ENCODE peak calls at places on chromosomes 16 and 17, in eight cellular contexts. One of them, this sample, is unnamed.

GRCh38 chr16:27237229-27238015 is 31.1 kb downstream of the NSMCE1 start:
- DNase-seq in heart right ventricle: no peak
- DNase-seq in cardiac muscle cell: peak; percentile 48
- DNase-seq in mesenchymal stem cell: peak; percentile 32
- DNase-seq in adrenal gland: peak; percentile 46
- DNase-seq in PC-3: no peak
- DNase-seq in IMR-90: no peak
- DNase-seq in CD4-positive, alpha-beta T cell: peak; percentile 66
- DNase-seq in this sample: no peak

GRCh38 chr16:35626051-35626450 is 2166.6 kb downstream of the TP53TG3F start:
- DNase-seq in IMR-90: no peak
- DNase-seq in adrenal gland: no peak
- DNase-seq in PC-3: no peak
- DNase-seq in mesenchymal stem cell: no peak
- DNase-seq in CD4-positive, alpha-beta T cell: no peak
- DNase-seq in cardiac muscle cell: no peak
- DNase-seq in heart right ventricle: no peak
- DNase-seq in this sample: no peak

GRCh38 chr17:77193653-77194052 is 52.9 kb downstream of the SEC14L1 start:
- DNase-seq in adrenal gland: no peak
- DNase-seq in cardiac muscle cell: no peak
- DNase-seq in CD4-positive, alpha-beta T cell: no peak
- DNase-seq in PC-3: no peak
- DNase-seq in heart right ventricle: no peak
- DNase-seq in IMR-90: no peak
- DNase-seq in mesenchymal stem cell: no peak
- DNase-seq in this sample: no peak

GRCh38 chr17:76071497-76072148 is 694 bp downstream of the SRP68 start:
- DNase-seq in adrenal gland: no peak
- DNase-seq in cardiac muscle cell: no peak
- DNase-seq in mesenchymal stem cell: no peak
- DNase-seq in CD4-positive, alpha-beta T cell: no peak
- DNase-seq in PC-3: no peak
- DNase-seq in heart right ventricle: no peak
- DNase-seq in IMR-90: no peak
- DNase-seq in this sample: no peak

GRCh38 chr16:4410335-4411075 is 5.9 kb downstream of the CORO7 start:
- DNase-seq in heart right ventricle: no peak
- DNase-seq in PC-3: peak; percentile 86
- DNase-seq in mesenchymal stem cell: peak; percentile 96
- DNase-seq in IMR-90: peak; percentile 98
- DNase-seq in adrenal gland: peak; percentile 40
- DNase-seq in CD4-positive, alpha-beta T cell: no peak
- DNase-seq in cardiac muscle cell: peak; percentile 94
- DNase-seq in this sample: no peak

GRCh38 chr17:12134101-12134500 is 113.4 kb downstream of the MAP2K4 start:
- DNase-seq in adrenal gland: no peak
- DNase-seq in PC-3: no peak
- DNase-seq in heart right ventricle: no peak
- DNase-seq in mesenchymal stem cell: no peak
- DNase-seq in cardiac muscle cell: no peak
- DNase-seq in IMR-90: no peak
- DNase-seq in CD4-positive, alpha-beta T cell: no peak
- DNase-seq in this sample: no peak

GRCh38 chr17:50153650-50154575 is 3.4 kb upstream of the PPP1R9B start:
- DNase-seq in CD4-positive, alpha-beta T cell: no peak
- DNase-seq in mesenchymal stem cell: no peak
- DNase-seq in cardiac muscle cell: peak; percentile 72
- DNase-seq in heart right ventricle: peak; percentile 78
- DNase-seq in PC-3: peak; percentile 55
- DNase-seq in adrenal gland: peak; percentile 91
- DNase-seq in IMR-90: no peak
- DNase-seq in this sample: no peak

GRCh38 chr17:8012996-8013640 is 10.7 kb downstream of the GUCY2D start:
- DNase-seq in cardiac muscle cell: no peak
- DNase-seq in mesenchymal stem cell: no peak
- DNase-seq in IMR-90: no peak
- DNase-seq in PC-3: no peak
- DNase-seq in heart right ventricle: no peak
- DNase-seq in CD4-positive, alpha-beta T cell: no peak
- DNase-seq in adrenal gland: no peak
- DNase-seq in this sample: no peak

GRCh38 chr17:58534331-58534730 is 19.9 kb upstream of the MTMR4 start:
- DNase-seq in IMR-90: no peak
- DNase-seq in adrenal gland: no peak
- DNase-seq in heart right ventricle: no peak
- DNase-seq in CD4-positive, alpha-beta T cell: no peak
- DNase-seq in mesenchymal stem cell: no peak
- DNase-seq in PC-3: no peak
- DNase-seq in cardiac muscle cell: no peak
- DNase-seq in this sample: no peak

GRCh38 chr17:78144736-78145641 is 1.2 kb upstream of the C17orf99 start:
- DNase-seq in PC-3: peak; percentile 65
- DNase-seq in IMR-90: no peak
- DNase-seq in adrenal gland: no peak
- DNase-seq in cardiac muscle cell: peak; percentile 18
- DNase-seq in mesenchymal stem cell: no peak
- DNase-seq in heart right ventricle: peak; percentile 64
- DNase-seq in CD4-positive, alpha-beta T cell: no peak
- DNase-seq in this sample: no peak

GRCh38 chr17:9935408-9935807 is 30.3 kb upstream of the RCVRN start:
- DNase-seq in heart right ventricle: peak; percentile 50
- DNase-seq in CD4-positive, alpha-beta T cell: no peak
- DNase-seq in IMR-90: no peak
- DNase-seq in adrenal gland: no peak
- DNase-seq in mesenchymal stem cell: no peak
- DNase-seq in cardiac muscle cell: peak; percentile 29
- DNase-seq in PC-3: no peak
- DNase-seq in this sample: no peak

GRCh38 chr17:42984486-42984885 is 4.1 kb downstream of the RUNDC1 start:
- DNase-seq in mesenchymal stem cell: no peak
- DNase-seq in IMR-90: no peak
- DNase-seq in heart right ventricle: no peak
- DNase-seq in cardiac muscle cell: peak; percentile 55
- DNase-seq in adrenal gland: no peak
- DNase-seq in PC-3: no peak
- DNase-seq in CD4-positive, alpha-beta T cell: no peak
- DNase-seq in this sample: no peak

GRCh38 chr17:2689411-2690164 is 22.0 kb downstream of the CLUH start:
- DNase-seq in PC-3: no peak
- DNase-seq in mesenchymal stem cell: no peak
- DNase-seq in heart right ventricle: peak; percentile 14
- DNase-seq in IMR-90: no peak
- DNase-seq in adrenal gland: no peak
- DNase-seq in CD4-positive, alpha-beta T cell: peak; percentile 51
- DNase-seq in cardiac muscle cell: no peak
- DNase-seq in this sample: no peak

GRCh38 chr16:82016268-82016667 is 5.0 kb upstream of the SDR42E1 start:
- DNase-seq in adrenal gland: peak; percentile 7
- DNase-seq in IMR-90: peak; percentile 14
- DNase-seq in mesenchymal stem cell: peak; percentile 24
- DNase-seq in heart right ventricle: no peak
- DNase-seq in cardiac muscle cell: peak; percentile 66
- DNase-seq in CD4-positive, alpha-beta T cell: no peak
- DNase-seq in PC-3: peak; percentile 47
- DNase-seq in this sample: no peak

GRCh38 chr16:1770328-1771071 is 843 bp downstream of the NME3 start:
- DNase-seq in mesenchymal stem cell: peak; percentile 64
- DNase-seq in PC-3: peak; percentile 60
- DNase-seq in CD4-positive, alpha-beta T cell: no peak
- DNase-seq in IMR-90: peak; percentile 47
- DNase-seq in adrenal gland: peak; percentile 90
- DNase-seq in cardiac muscle cell: peak; percentile 62
- DNase-seq in heart right ventricle: peak; percentile 75
- DNase-seq in this sample: no peak

GRCh38 chr16:1772362-1772907 is at the start of gene EME2:
- DNase-seq in adrenal gland: peak; percentile 52
- DNase-seq in IMR-90: peak; percentile 33
- DNase-seq in heart right ventricle: no peak
- DNase-seq in PC-3: no peak
- DNase-seq in cardiac muscle cell: no peak
- DNase-seq in CD4-positive, alpha-beta T cell: peak; percentile 42
- DNase-seq in mesenchymal stem cell: peak; percentile 56
- DNase-seq in this sample: no peak

GRCh38 chr16:1769402-1770300 is 1.7 kb downstream of the NME3 start:
- DNase-seq in PC-3: no peak
- DNase-seq in CD4-positive, alpha-beta T cell: no peak
- DNase-seq in adrenal gland: no peak
- DNase-seq in mesenchymal stem cell: no peak
- DNase-seq in IMR-90: no peak
- DNase-seq in heart right ventricle: no peak
- DNase-seq in cardiac muscle cell: no peak
- DNase-seq in this sample: no peak

GRCh38 chr16:1771864-1772361 is 570 bp upstream of the NME3 start:
- DNase-seq in mesenchymal stem cell: peak; percentile 33
- DNase-seq in cardiac muscle cell: no peak
- DNase-seq in heart right ventricle: no peak
- DNase-seq in adrenal gland: no peak
- DNase-seq in IMR-90: no peak
- DNase-seq in PC-3: no peak
- DNase-seq in CD4-positive, alpha-beta T cell: no peak
- DNase-seq in this sample: no peak

GRCh38 chr16:1771072-1771863 is at the start of gene NME3:
- DNase-seq in IMR-90: peak; percentile 56
- DNase-seq in PC-3: peak; percentile 58
- DNase-seq in adrenal gland: peak; percentile 82
- DNase-seq in mesenchymal stem cell: peak; percentile 75
- DNase-seq in CD4-positive, alpha-beta T cell: peak; percentile 53
- DNase-seq in heart right ventricle: peak; percentile 85
- DNase-seq in cardiac muscle cell: peak; percentile 71
- DNase-seq in this sample: no peak
- H3K27ac ChIP-seq in IMR-90: peak within 1 kb of the TSS; percentile 85
- H3K27ac ChIP-seq in PC-3: peak within 1 kb of the TSS; percentile 65
- H3K27ac ChIP-seq in adrenal gland: peak within 1 kb of the TSS; percentile 92
- H3K27ac ChIP-seq in mesenchymal stem cell: peak within 1 kb of the TSS; percentile 64
- H3K27ac ChIP-seq in CD4-positive, alpha-beta T cell: peak within 1 kb of the TSS; percentile 69
- H3K27ac ChIP-seq in heart right ventricle: peak within 1 kb of the TSS; percentile 95
- H3K27ac ChIP-seq in cardiac muscle cell: no peak within 1 kb of the TSS
- H3K27ac ChIP-seq in this sample: peak within 1 kb of the TSS; percentile 18

GRCh38 chr17:1577657-1578428 is 15.3 kb upstream of the PITPNA start:
- DNase-seq in PC-3: no peak
- DNase-seq in heart right ventricle: no peak
- DNase-seq in adrenal gland: peak; percentile 49
- DNase-seq in IMR-90: no peak
- DNase-seq in mesenchymal stem cell: no peak
- DNase-seq in CD4-positive, alpha-beta T cell: no peak
- DNase-seq in cardiac muscle cell: no peak
- DNase-seq in this sample: no peak
- H3K27ac ChIP-seq in PC-3: peak overlapping the region; percentile 49
- H3K27ac ChIP-seq in heart right ventricle: peak overlapping the region; percentile 89
- H3K27ac ChIP-seq in adrenal gland: peak overlapping the region; percentile 94
- H3K27ac ChIP-seq in IMR-90: peak overlapping the region; percentile 87
- H3K27ac ChIP-seq in mesenchymal stem cell: no peak overlapping the region
- H3K27ac ChIP-seq in CD4-positive, alpha-beta T cell: no peak overlapping the region
- H3K27ac ChIP-seq in cardiac muscle cell: no peak overlapping the region
- H3K27ac ChIP-seq in this sample: no peak overlapping the region

DNA sequence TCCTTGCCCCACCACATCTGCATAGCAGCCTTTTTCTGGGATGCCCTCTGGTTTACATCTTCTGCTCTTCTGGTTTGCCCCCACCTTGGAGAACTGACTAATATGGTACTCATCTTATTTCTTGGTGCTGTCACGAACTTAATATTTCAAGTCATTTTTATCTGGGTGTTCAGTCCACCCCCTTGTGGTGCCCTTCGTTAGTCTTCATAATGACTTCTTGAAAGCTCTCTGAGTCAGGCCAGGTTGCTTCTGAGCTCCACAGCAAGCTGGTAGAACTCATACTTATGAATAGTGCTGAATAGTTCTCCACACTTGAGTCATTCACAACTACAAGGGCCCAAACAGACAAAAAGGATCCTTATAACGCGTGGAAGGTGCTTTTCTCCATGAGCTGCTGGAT is 35.8 kb upstream of the TEKT3 start:
- DNase-seq in mesenchymal stem cell: no peak
- DNase-seq in IMR-90: peak; percentile 80
- DNase-seq in cardiac muscle cell: peak; percentile 69
- DNase-seq in CD4-positive, alpha-beta T cell: no peak
- DNase-seq in heart right ventricle: no peak
- DNase-seq in adrenal gland: no peak
- DNase-seq in PC-3: peak; percentile 97
- DNase-seq in this sample: no peak
- H3K27ac ChIP-seq in mesenchymal stem cell: peak overlapping the region; percentile 93
- H3K27ac ChIP-seq in IMR-90: peak overlapping the region; percentile 19
- H3K27ac ChIP-seq in cardiac muscle cell: no peak overlapping the region
- H3K27ac ChIP-seq in CD4-positive, alpha-beta T cell: no peak overlapping the region
- H3K27ac ChIP-seq in heart right ventricle: no peak overlapping the region
- H3K27ac ChIP-seq in adrenal gland: no peak overlapping the region
- H3K27ac ChIP-seq in PC-3: peak overlapping the region; percentile 93
- H3K27ac ChIP-seq in this sample: no peak overlapping the region

GRCh38 chr16:55469821-55470532 is 9.0 kb upstream of the MMP2 start:
- DNase-seq in PC-3: no peak
- DNase-seq in heart right ventricle: no peak
- DNase-seq in CD4-positive, alpha-beta T cell: no peak
- DNase-seq in cardiac muscle cell: no peak
- DNase-seq in adrenal gland: no peak
- DNase-seq in mesenchymal stem cell: no peak
- DNase-seq in IMR-90: no peak
- DNase-seq in this sample: no peak

GRCh38 chr16:55470533-55471371 is 8.2 kb upstream of the MMP2 start:
- DNase-seq in IMR-90: no peak
- DNase-seq in CD4-positive, alpha-beta T cell: no peak
- DNase-seq in heart right ventricle: no peak
- DNase-seq in PC-3: peak; percentile 50
- DNase-seq in mesenchymal stem cell: peak; percentile 32
- DNase-seq in cardiac muscle cell: peak; percentile 54
- DNase-seq in adrenal gland: no peak
- DNase-seq in this sample: peak; percentile 28

GRCh38 chr16:55473584-55473983 is 5.4 kb upstream of the MMP2 start:
- DNase-seq in mesenchymal stem cell: no peak
- DNase-seq in adrenal gland: no peak
- DNase-seq in CD4-positive, alpha-beta T cell: no peak
- DNase-seq in heart right ventricle: no peak
- DNase-seq in PC-3: no peak
- DNase-seq in IMR-90: no peak
- DNase-seq in cardiac muscle cell: no peak
- DNase-seq in this sample: no peak

GRCh38 chr16:55468352-55468990 is 10.5 kb upstream of the MMP2 start:
- DNase-seq in IMR-90: no peak
- DNase-seq in heart right ventricle: no peak
- DNase-seq in mesenchymal stem cell: no peak
- DNase-seq in cardiac muscle cell: no peak
- DNase-seq in CD4-positive, alpha-beta T cell: no peak
- DNase-seq in PC-3: no peak
- DNase-seq in adrenal gland: no peak
- DNase-seq in this sample: no peak

DNA sequence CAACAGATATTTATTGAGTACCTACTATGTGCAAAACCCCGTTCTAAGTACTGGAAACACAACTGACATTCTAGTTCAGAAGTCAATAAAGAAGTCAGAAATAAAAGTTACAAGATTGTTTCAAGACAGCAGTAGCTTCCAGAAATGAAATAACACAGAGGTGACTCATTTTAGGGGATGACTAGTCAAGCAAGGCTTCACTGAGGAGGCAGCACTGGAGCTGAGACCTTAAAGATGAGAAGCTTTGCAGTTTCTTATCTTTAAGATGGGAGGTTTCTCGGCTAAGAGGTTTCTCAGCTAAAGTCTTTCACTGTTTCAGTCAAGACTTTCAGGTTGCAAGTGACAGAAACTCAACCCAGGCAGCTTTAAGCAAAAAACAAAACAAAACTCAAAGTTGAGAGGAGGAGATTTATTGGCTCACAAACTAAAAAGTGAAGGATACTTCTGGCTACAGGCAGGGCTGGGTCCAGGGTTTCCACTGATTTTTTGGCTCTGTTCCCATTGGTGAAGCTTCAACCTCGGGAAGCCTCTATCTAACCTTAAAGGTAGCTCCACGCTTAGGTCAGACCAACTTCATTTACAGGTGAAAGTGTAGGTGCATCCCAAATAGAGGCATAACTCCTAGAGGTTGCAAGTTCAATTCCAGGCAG is 7.4 kb upstream of the MMP2 start:
- DNase-seq in PC-3: peak; percentile 73
- DNase-seq in IMR-90: peak; percentile 92
- DNase-seq in mesenchymal stem cell: peak; percentile 86
- DNase-seq in cardiac muscle cell: peak; percentile 81
- DNase-seq in adrenal gland: no peak
- DNase-seq in heart right ventricle: no peak
- DNase-seq in CD4-positive, alpha-beta T cell: no peak
- DNase-seq in this sample: no peak
- H3K27ac ChIP-seq in PC-3: peak overlapping the region; percentile 74
- H3K27ac ChIP-seq in IMR-90: peak overlapping the region; percentile 71
- H3K27ac ChIP-seq in mesenchymal stem cell: peak overlapping the region; percentile 90
- H3K27ac ChIP-seq in cardiac muscle cell: no peak overlapping the region
- H3K27ac ChIP-seq in adrenal gland: peak overlapping the region; percentile 41
- H3K27ac ChIP-seq in heart right ventricle: no peak overlapping the region
- H3K27ac ChIP-seq in CD4-positive, alpha-beta T cell: no peak overlapping the region
- H3K27ac ChIP-seq in this sample: no peak overlapping the region

This sample was measured in SK-N-MC.